ENCODE peak calls at places on chromosomes 5 and 9, in seven cellular contexts. One of them, this sample, is unnamed.
A peak's percentile ranks its signal among the peaks of the same experiment; 100 is the strongest.

GRCh38 chr5:131363811-131364506 is 100.1 kb downstream of the CDC42SE2 start:
- DNase-seq in stimulated activated CD4-positive, alpha-beta T cell treated with anti-CD3 and anti-CD28 coated beads, Interleukin-1b, Interleukin-23, amount 100 ng/mL, for 48 hours: no peak
- DNase-seq in ELR: no peak
- DNase-seq in activated gamma-delta T cell treated with Interleukin-2 at 50 U/mL for 16 hours: no peak
- DNase-seq in AG10803: no peak
- DNase-seq in Karpas-422: no peak
- DNase-seq in hepatic stellate cell: no peak
- DNase-seq in this sample: no peak

GRCh38 chr5:62199792-62200716 is 106.0 kb upstream of the KIF2A start:
- DNase-seq in stimulated activated CD4-positive, alpha-beta T cell treated with anti-CD3 and anti-CD28 coated beads, Interleukin-1b, Interleukin-23, amount 100 ng/mL, for 48 hours: peak; percentile 21
- DNase-seq in ELR: peak; percentile 26
- DNase-seq in activated gamma-delta T cell treated with Interleukin-2 at 50 U/mL for 16 hours: no peak
- DNase-seq in AG10803: peak; percentile 11
- DNase-seq in Karpas-422: no peak
- DNase-seq in hepatic stellate cell: no peak
- DNase-seq in this sample: no peak

GRCh38 chr5:5533927-5534326 is 111.5 kb downstream of the ICE1 start:
- DNase-seq in stimulated activated CD4-positive, alpha-beta T cell treated with anti-CD3 and anti-CD28 coated beads, Interleukin-1b, Interleukin-23, amount 100 ng/mL, for 48 hours: no peak
- DNase-seq in ELR: no peak
- DNase-seq in activated gamma-delta T cell treated with Interleukin-2 at 50 U/mL for 16 hours: no peak
- DNase-seq in AG10803: no peak
- DNase-seq in Karpas-422: no peak
- DNase-seq in hepatic stellate cell: no peak
- DNase-seq in this sample: no peak

GRCh38 chr5:175590471-175590881 is 67.4 kb upstream of the HRH2 start:
- DNase-seq in stimulated activated CD4-positive, alpha-beta T cell treated with anti-CD3 and anti-CD28 coated beads, Interleukin-1b, Interleukin-23, amount 100 ng/mL, for 48 hours: no peak
- DNase-seq in ELR: peak; percentile 47
- DNase-seq in activated gamma-delta T cell treated with Interleukin-2 at 50 U/mL for 16 hours: no peak
- DNase-seq in AG10803: peak; percentile 15
- DNase-seq in Karpas-422: no peak
- DNase-seq in hepatic stellate cell: peak; percentile 42
- DNase-seq in this sample: peak; percentile 43

GRCh38 chr9:129595903-129596540 is 24.9 kb downstream of the C9orf50 start:
- DNase-seq in stimulated activated CD4-positive, alpha-beta T cell treated with anti-CD3 and anti-CD28 coated beads, Interleukin-1b, Interleukin-23, amount 100 ng/mL, for 48 hours: no peak
- DNase-seq in ELR: no peak
- DNase-seq in activated gamma-delta T cell treated with Interleukin-2 at 50 U/mL for 16 hours: no peak
- DNase-seq in AG10803: no peak
- DNase-seq in Karpas-422: no peak
- DNase-seq in hepatic stellate cell: no peak
- DNase-seq in this sample: no peak

GRCh38 chr9:93154293-93154903 is 20.3 kb upstream of the NINJ1 start:
- DNase-seq in stimulated activated CD4-positive, alpha-beta T cell treated with anti-CD3 and anti-CD28 coated beads, Interleukin-1b, Interleukin-23, amount 100 ng/mL, for 48 hours: peak; percentile 52
- DNase-seq in ELR: peak; percentile 56
- DNase-seq in activated gamma-delta T cell treated with Interleukin-2 at 50 U/mL for 16 hours: no peak
- DNase-seq in AG10803: no peak
- DNase-seq in Karpas-422: peak; percentile 82
- DNase-seq in hepatic stellate cell: peak; percentile 40
- DNase-seq in this sample: peak; percentile 83

GRCh38 chr5:139971202-139971725 is 71.8 kb downstream of the NRG2 start:
- DNase-seq in stimulated activated CD4-positive, alpha-beta T cell treated with anti-CD3 and anti-CD28 coated beads, Interleukin-1b, Interleukin-23, amount 100 ng/mL, for 48 hours: no peak
- DNase-seq in ELR: no peak
- DNase-seq in activated gamma-delta T cell treated with Interleukin-2 at 50 U/mL for 16 hours: no peak
- DNase-seq in AG10803: no peak
- DNase-seq in Karpas-422: no peak
- DNase-seq in hepatic stellate cell: no peak
- DNase-seq in this sample: no peak

GRCh38 chr5:132458651-132459030 is 31.9 kb downstream of the IRF1 start:
- DNase-seq in stimulated activated CD4-positive, alpha-beta T cell treated with anti-CD3 and anti-CD28 coated beads, Interleukin-1b, Interleukin-23, amount 100 ng/mL, for 48 hours: no peak
- DNase-seq in ELR: peak; percentile 82
- DNase-seq in activated gamma-delta T cell treated with Interleukin-2 at 50 U/mL for 16 hours: no peak
- DNase-seq in AG10803: peak; percentile 65
- DNase-seq in Karpas-422: no peak
- DNase-seq in hepatic stellate cell: no peak
- DNase-seq in this sample: no peak

GRCh38 chr5:179766021-179766725 is 27.6 kb upstream of the LTC4S start:
- DNase-seq in stimulated activated CD4-positive, alpha-beta T cell treated with anti-CD3 and anti-CD28 coated beads, Interleukin-1b, Interleukin-23, amount 100 ng/mL, for 48 hours: no peak
- DNase-seq in ELR: peak; percentile 74
- DNase-seq in activated gamma-delta T cell treated with Interleukin-2 at 50 U/mL for 16 hours: no peak
- DNase-seq in AG10803: peak; percentile 38
- DNase-seq in Karpas-422: no peak
- DNase-seq in hepatic stellate cell: no peak
- DNase-seq in this sample: peak; percentile 55

GRCh38 chr5:168377525-168377924 is 86.1 kb downstream of the WWC1 start:
- DNase-seq in stimulated activated CD4-positive, alpha-beta T cell treated with anti-CD3 and anti-CD28 coated beads, Interleukin-1b, Interleukin-23, amount 100 ng/mL, for 48 hours: no peak
- DNase-seq in ELR: no peak
- DNase-seq in activated gamma-delta T cell treated with Interleukin-2 at 50 U/mL for 16 hours: no peak
- DNase-seq in AG10803: no peak
- DNase-seq in Karpas-422: no peak
- DNase-seq in hepatic stellate cell: no peak
- DNase-seq in this sample: no peak

GRCh38 chr9:112447283-112447761 is 39.3 kb upstream of the KIAA1958 start:
- DNase-seq in stimulated activated CD4-positive, alpha-beta T cell treated with anti-CD3 and anti-CD28 coated beads, Interleukin-1b, Interleukin-23, amount 100 ng/mL, for 48 hours: no peak
- DNase-seq in ELR: peak; percentile 25
- DNase-seq in activated gamma-delta T cell treated with Interleukin-2 at 50 U/mL for 16 hours: no peak
- DNase-seq in AG10803: peak; percentile 89
- DNase-seq in Karpas-422: peak; percentile 51
- DNase-seq in hepatic stellate cell: peak; percentile 26
- DNase-seq in this sample: no peak

GRCh38 chr5:141780240-141780951 is 97.8 kb downstream of the PCDH1 start:
- DNase-seq in stimulated activated CD4-positive, alpha-beta T cell treated with anti-CD3 and anti-CD28 coated beads, Interleukin-1b, Interleukin-23, amount 100 ng/mL, for 48 hours: no peak
- DNase-seq in ELR: peak; percentile 19
- DNase-seq in activated gamma-delta T cell treated with Interleukin-2 at 50 U/mL for 16 hours: no peak
- DNase-seq in AG10803: no peak
- DNase-seq in Karpas-422: peak; percentile 74
- DNase-seq in hepatic stellate cell: no peak
- DNase-seq in this sample: no peak

GRCh38 chr5:137440800-137441199 is 58.3 kb downstream of the SPOCK1 start:
- DNase-seq in stimulated activated CD4-positive, alpha-beta T cell treated with anti-CD3 and anti-CD28 coated beads, Interleukin-1b, Interleukin-23, amount 100 ng/mL, for 48 hours: no peak
- DNase-seq in ELR: no peak
- DNase-seq in activated gamma-delta T cell treated with Interleukin-2 at 50 U/mL for 16 hours: no peak
- DNase-seq in AG10803: no peak
- DNase-seq in Karpas-422: no peak
- DNase-seq in hepatic stellate cell: no peak
- DNase-seq in this sample: no peak

GRCh38 chr5:151293624-151294023 is 9.9 kb downstream of the SLC36A3 start:
- DNase-seq in stimulated activated CD4-positive, alpha-beta T cell treated with anti-CD3 and anti-CD28 coated beads, Interleukin-1b, Interleukin-23, amount 100 ng/mL, for 48 hours: no peak
- DNase-seq in ELR: no peak
- DNase-seq in activated gamma-delta T cell treated with Interleukin-2 at 50 U/mL for 16 hours: no peak
- DNase-seq in AG10803: no peak
- DNase-seq in Karpas-422: no peak
- DNase-seq in hepatic stellate cell: no peak
- DNase-seq in this sample: no peak

GRCh38 chr5:59548807-59549357 is 344.6 kb downstream of the PDE4D start:
- DNase-seq in stimulated activated CD4-positive, alpha-beta T cell treated with anti-CD3 and anti-CD28 coated beads, Interleukin-1b, Interleukin-23, amount 100 ng/mL, for 48 hours: no peak
- DNase-seq in ELR: no peak
- DNase-seq in activated gamma-delta T cell treated with Interleukin-2 at 50 U/mL for 16 hours: no peak
- DNase-seq in AG10803: no peak
- DNase-seq in Karpas-422: no peak
- DNase-seq in hepatic stellate cell: no peak
- DNase-seq in this sample: no peak

GRCh38 chr5:58317808-58318207 is 142.1 kb downstream of the PLK2 start:
- DNase-seq in stimulated activated CD4-positive, alpha-beta T cell treated with anti-CD3 and anti-CD28 coated beads, Interleukin-1b, Interleukin-23, amount 100 ng/mL, for 48 hours: no peak
- DNase-seq in ELR: peak; percentile 10
- DNase-seq in activated gamma-delta T cell treated with Interleukin-2 at 50 U/mL for 16 hours: no peak
- DNase-seq in AG10803: peak; percentile 7
- DNase-seq in Karpas-422: no peak
- DNase-seq in hepatic stellate cell: no peak
- DNase-seq in this sample: no peak

GRCh38 chr9:134496413-134497282 is 145.0 kb upstream of the COL5A1 start:
- DNase-seq in stimulated activated CD4-positive, alpha-beta T cell treated with anti-CD3 and anti-CD28 coated beads, Interleukin-1b, Interleukin-23, amount 100 ng/mL, for 48 hours: no peak
- DNase-seq in ELR: peak; percentile 87
- DNase-seq in activated gamma-delta T cell treated with Interleukin-2 at 50 U/mL for 16 hours: no peak
- DNase-seq in AG10803: peak; percentile 94
- DNase-seq in Karpas-422: no peak
- DNase-seq in hepatic stellate cell: no peak
- DNase-seq in this sample: no peak

GRCh38 chr5:126503602-126504104 is 80.4 kb downstream of the GRAMD2B start:
- DNase-seq in stimulated activated CD4-positive, alpha-beta T cell treated with anti-CD3 and anti-CD28 coated beads, Interleukin-1b, Interleukin-23, amount 100 ng/mL, for 48 hours: peak; percentile 30
- DNase-seq in ELR: no peak
- DNase-seq in activated gamma-delta T cell treated with Interleukin-2 at 50 U/mL for 16 hours: no peak
- DNase-seq in AG10803: peak; percentile 53
- DNase-seq in Karpas-422: no peak
- DNase-seq in hepatic stellate cell: no peak
- DNase-seq in this sample: no peak

GRCh38 chr5:96934291-96934694 is 1.6 kb upstream of the LNPEP start:
- DNase-seq in stimulated activated CD4-positive, alpha-beta T cell treated with anti-CD3 and anti-CD28 coated beads, Interleukin-1b, Interleukin-23, amount 100 ng/mL, for 48 hours: no peak
- DNase-seq in ELR: peak; percentile 49
- DNase-seq in activated gamma-delta T cell treated with Interleukin-2 at 50 U/mL for 16 hours: no peak
- DNase-seq in AG10803: peak; percentile 58
- DNase-seq in Karpas-422: peak; percentile 74
- DNase-seq in hepatic stellate cell: peak; percentile 25
- DNase-seq in this sample: no peak

GRCh38 chr5:178388381-178389030 is 155.9 kb upstream of the PHYKPL start:
- DNase-seq in stimulated activated CD4-positive, alpha-beta T cell treated with anti-CD3 and anti-CD28 coated beads, Interleukin-1b, Interleukin-23, amount 100 ng/mL, for 48 hours: no peak
- DNase-seq in ELR: no peak
- DNase-seq in activated gamma-delta T cell treated with Interleukin-2 at 50 U/mL for 16 hours: no peak
- DNase-seq in AG10803: peak; percentile 70
- DNase-seq in Karpas-422: peak; percentile 14
- DNase-seq in hepatic stellate cell: no peak
- DNase-seq in this sample: peak; percentile 44

GRCh38 chr9:93261281-93261680 is 77.3 kb downstream of the WNK2 start:
- DNase-seq in stimulated activated CD4-positive, alpha-beta T cell treated with anti-CD3 and anti-CD28 coated beads, Interleukin-1b, Interleukin-23, amount 100 ng/mL, for 48 hours: no peak
- DNase-seq in ELR: no peak
- DNase-seq in activated gamma-delta T cell treated with Interleukin-2 at 50 U/mL for 16 hours: no peak
- DNase-seq in AG10803: no peak
- DNase-seq in Karpas-422: no peak
- DNase-seq in hepatic stellate cell: no peak
- DNase-seq in this sample: peak; percentile 41

This sample was measured in ELF-1.